ENCODE peak calls at places on chromosomes 13 and 19, in four cellular contexts. One of them, this sample, is unnamed.
A peak's percentile ranks its signal among the peaks of the same experiment; 100 is the strongest.

GRCh38 chr19:41998246-41999020 is 4.4 kb upstream of the ATP1A3 start:
- DNase-seq in IMR-90: peak; percentile 39
- DNase-seq in Caco-2: peak; percentile 68
- DNase-seq in AG09309: no peak
- DNase-seq in this sample: no peak

GRCh38 chr19:14413765-14414171 is 5.4 kb downstream of the DDX39A start:
- DNase-seq in AG09309: no peak
- DNase-seq in Caco-2: no peak
- DNase-seq in IMR-90: peak; percentile 50
- DNase-seq in this sample: no peak

GRCh38 chr13:62320129-62320724 is 904.6 kb upstream of the PCDH20 start:
- DNase-seq in IMR-90: peak; percentile 75
- DNase-seq in AG09309: no peak
- DNase-seq in Caco-2: peak; percentile 42
- DNase-seq in this sample: peak; percentile 9

GRCh38 chr13:73235385-73235784 is 176.6 kb downstream of the KLF5 start:
- DNase-seq in IMR-90: no peak
- DNase-seq in AG09309: no peak
- DNase-seq in Caco-2: no peak
- DNase-seq in this sample: no peak

GRCh38 chr13:62779146-62779545 is 1363.5 kb upstream of the PCDH20 start:
- DNase-seq in Caco-2: no peak
- DNase-seq in AG09309: no peak
- DNase-seq in IMR-90: no peak
- DNase-seq in this sample: no peak

GRCh38 chr19:45641274-45642105 is 2.3 kb upstream of the EML2 start:
- DNase-seq in IMR-90: peak; percentile 41
- DNase-seq in Caco-2: peak; percentile 93
- DNase-seq in AG09309: no peak
- DNase-seq in this sample: peak; percentile 72

GRCh38 chr13:47258384-47258783 is 361.5 kb upstream of the HTR2A start:
- DNase-seq in IMR-90: no peak
- DNase-seq in Caco-2: no peak
- DNase-seq in AG09309: no peak
- DNase-seq in this sample: no peak

GRCh38 chr13:40922437-40923040 is 96.6 kb downstream of the ELF1 start:
- DNase-seq in AG09309: no peak
- DNase-seq in Caco-2: peak; percentile 80
- DNase-seq in IMR-90: no peak
- DNase-seq in this sample: no peak

GRCh38 chr19:45189971-45190370 is 11.4 kb downstream of the BLOC1S3 start:
- DNase-seq in AG09309: no peak
- DNase-seq in Caco-2: no peak
- DNase-seq in IMR-90: no peak
- DNase-seq in this sample: no peak

GRCh38 chr19:6774821-6775707 is 2.6 kb downstream of the VAV1 start:
- DNase-seq in IMR-90: no peak
- DNase-seq in AG09309: no peak
- DNase-seq in Caco-2: no peak
- DNase-seq in this sample: no peak

DNA sequence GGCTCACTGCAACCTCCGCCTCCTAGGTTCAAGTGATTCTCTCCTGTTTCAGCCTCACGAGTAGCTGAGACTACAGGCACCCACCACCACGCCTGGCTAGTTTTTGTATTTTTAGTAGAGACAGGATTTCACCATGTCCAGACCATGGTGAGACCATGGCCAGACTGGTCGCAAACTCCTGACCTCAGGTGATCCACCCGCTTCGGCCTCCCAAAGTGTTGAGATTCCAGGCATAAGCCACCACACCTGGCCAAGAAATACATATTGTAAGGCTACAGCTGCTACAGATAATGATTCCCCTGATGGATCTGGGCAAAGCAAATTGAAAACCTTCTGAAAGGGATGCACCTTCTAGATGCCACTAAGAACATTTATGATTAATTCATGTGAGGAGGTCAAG is 17.8 kb downstream of the PLPP2 start:
- DNase-seq in AG09309: no peak
- DNase-seq in IMR-90: no peak
- DNase-seq in Caco-2: no peak
- DNase-seq in this sample: no peak
- TF ChIP-seq CTCF in AG09309: no peak
- TF ChIP-seq CTCF in IMR-90: no peak
- TF ChIP-seq CTCF in Caco-2: no peak
- TF ChIP-seq CTCF in this sample: no peak

GRCh38 chr19:27746691-27747380 is 1466.1 kb downstream of the UQCRFS1 start:
- DNase-seq in Caco-2: peak; percentile 21
- DNase-seq in AG09309: no peak
- DNase-seq in IMR-90: peak; percentile 1
- DNase-seq in this sample: no peak
- TF ChIP-seq CTCF in Caco-2: peak; percentile 19
- TF ChIP-seq CTCF in AG09309: no peak
- TF ChIP-seq CTCF in IMR-90: no peak
- TF ChIP-seq CTCF in this sample: peak; percentile 43

GRCh38 chr19:11558881-11559828 is at the start of gene ELOF1:
- DNase-seq in Caco-2: peak; percentile 96
- DNase-seq in IMR-90: peak; percentile 98
- DNase-seq in AG09309: peak; percentile 88
- DNase-seq in this sample: peak; percentile 95
- TF ChIP-seq CTCF in Caco-2: peak; percentile 39
- TF ChIP-seq CTCF in IMR-90: peak; percentile 15
- TF ChIP-seq CTCF in AG09309: peak; percentile 31
- TF ChIP-seq CTCF in this sample: peak; percentile 17

DNA sequence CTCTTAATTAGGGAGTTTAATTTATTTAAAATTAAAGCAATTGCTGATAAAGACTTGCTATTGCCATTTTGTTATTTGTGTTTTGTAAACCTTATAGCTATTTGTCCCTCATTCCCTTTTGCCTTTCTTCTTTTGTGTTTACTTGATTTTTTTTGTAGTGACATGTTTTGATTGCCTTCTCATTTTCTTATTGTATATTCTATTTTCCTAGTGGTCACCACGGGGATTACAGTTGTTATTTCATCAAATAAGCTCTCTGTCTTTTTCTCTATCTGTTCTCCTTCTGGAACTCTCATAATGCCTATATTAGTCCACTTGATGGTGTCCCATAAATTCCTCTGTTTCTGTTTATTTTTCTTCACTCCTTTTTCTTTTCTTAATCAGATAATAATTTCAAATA is 64.4 kb upstream of the FRY start:
- DNase-seq in IMR-90: no peak
- DNase-seq in Caco-2: no peak
- DNase-seq in AG09309: no peak
- DNase-seq in this sample: no peak
- TF ChIP-seq CTCF in IMR-90: no peak
- TF ChIP-seq CTCF in Caco-2: no peak
- TF ChIP-seq CTCF in AG09309: no peak
- TF ChIP-seq CTCF in this sample: no peak

DNA sequence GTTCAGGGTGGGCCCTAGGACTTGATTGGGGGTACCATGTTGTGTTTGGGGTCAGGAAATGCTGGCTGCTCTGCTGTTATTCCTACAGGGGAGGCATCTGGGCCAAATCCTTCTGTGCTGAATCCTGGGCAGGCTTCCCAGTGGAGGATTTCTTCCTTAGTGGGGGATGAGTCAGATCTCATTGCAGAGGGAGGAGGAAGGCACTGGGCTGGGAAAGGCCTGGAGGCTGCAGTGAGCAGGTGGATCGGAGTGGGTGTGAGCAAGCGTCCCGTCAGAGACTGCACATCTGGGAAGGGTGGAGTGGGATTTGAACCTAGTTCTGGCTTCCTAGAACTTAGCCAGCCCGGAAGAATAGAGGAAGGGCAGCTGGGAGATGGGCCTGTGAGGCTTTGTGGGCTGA is 11.5 kb downstream of the CCDC124 start:
- DNase-seq in IMR-90: peak; percentile 88
- DNase-seq in AG09309: peak; percentile 27
- DNase-seq in Caco-2: no peak
- DNase-seq in this sample: no peak
- TF ChIP-seq CTCF in IMR-90: peak; percentile 5
- TF ChIP-seq CTCF in AG09309: no peak
- TF ChIP-seq CTCF in Caco-2: no peak
- TF ChIP-seq CTCF in this sample: no peak

DNA sequence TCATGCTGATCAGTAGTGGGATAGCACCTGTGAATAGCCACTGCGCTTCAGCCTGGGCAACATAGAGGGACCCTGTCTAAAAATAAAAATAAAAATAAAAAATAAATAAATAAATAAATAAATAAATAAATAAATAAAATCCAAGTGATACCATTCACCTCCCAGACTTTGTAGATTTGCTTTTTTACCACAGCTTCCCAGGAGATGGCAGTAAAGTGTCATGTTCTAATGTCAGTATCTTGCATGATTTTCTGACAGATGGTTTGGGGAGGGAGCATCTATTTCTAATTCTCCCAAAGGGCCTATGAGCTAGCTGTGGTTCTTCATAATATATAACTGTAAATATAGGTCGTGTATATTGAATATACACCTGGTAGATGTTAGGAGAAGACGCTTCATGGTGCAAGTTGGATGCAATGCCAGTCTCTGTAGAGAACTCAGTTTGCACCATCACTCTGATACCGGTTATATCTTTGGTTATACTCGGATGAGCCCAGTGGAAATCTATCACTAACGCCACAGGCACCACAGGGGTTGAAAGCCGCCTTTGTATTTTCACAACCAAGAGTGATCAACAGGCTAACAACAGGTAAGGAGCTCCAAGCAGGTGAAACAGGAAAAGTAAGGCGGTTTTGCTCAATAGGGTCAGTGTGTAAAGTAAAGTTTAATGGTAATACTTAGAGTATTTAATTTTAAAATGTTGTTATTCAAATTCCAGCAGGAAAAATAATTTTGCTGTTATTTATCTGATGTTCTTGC is 13.9 kb downstream of the APLP1 start:
- DNase-seq in IMR-90: peak; percentile 81
- DNase-seq in Caco-2: peak; percentile 74
- DNase-seq in AG09309: peak; percentile 66
- DNase-seq in this sample: no peak
- TF ChIP-seq CTCF in IMR-90: peak; percentile 75
- TF ChIP-seq CTCF in Caco-2: peak; percentile 46
- TF ChIP-seq CTCF in AG09309: peak; percentile 61
- TF ChIP-seq CTCF in this sample: peak; percentile 41

GRCh38 chr13:113047587-113047986 is 58.0 kb upstream of the F7 start:
- DNase-seq in IMR-90: no peak
- DNase-seq in Caco-2: no peak
- DNase-seq in AG09309: no peak
- DNase-seq in this sample: no peak
- TF ChIP-seq CTCF in IMR-90: no peak
- TF ChIP-seq CTCF in Caco-2: no peak
- TF ChIP-seq CTCF in AG09309: no peak
- TF ChIP-seq CTCF in this sample: no peak